ENCODE peak calls at places on chromosome 2, in eight cellular contexts. One of them, this sample, is unnamed.

GRCh38 chr2:169345507-169346120 is 16.7 kb downstream of the LRP2 start:
- DNase-seq in A549: no peak
- DNase-seq in ovary: no peak
- DNase-seq in tibial nerve: no peak
- DNase-seq in H1: no peak
- DNase-seq in upper lobe of left lung: no peak
- DNase-seq in transverse colon: no peak
- DNase-seq in HepG2: no peak
- DNase-seq in this sample: no peak

GRCh38 chr2:32671885-32672519 is 44.2 kb downstream of the TTC27 start:
- DNase-seq in A549: no peak
- DNase-seq in ovary: no peak
- DNase-seq in tibial nerve: no peak
- DNase-seq in H1: no peak
- DNase-seq in upper lobe of left lung: no peak
- DNase-seq in transverse colon: no peak
- DNase-seq in HepG2: no peak
- DNase-seq in this sample: no peak

GRCh38 chr2:152556506-152556905 is 160.8 kb downstream of the PRPF40A start:
- DNase-seq in A549: no peak
- DNase-seq in ovary: no peak
- DNase-seq in tibial nerve: no peak
- DNase-seq in H1: no peak
- DNase-seq in upper lobe of left lung: no peak
- DNase-seq in transverse colon: no peak
- DNase-seq in HepG2: no peak
- DNase-seq in this sample: no peak

GRCh38 chr2:47724221-47724981 is 58.5 kb upstream of the MSH6 start:
- DNase-seq in A549: peak
- DNase-seq in ovary: no peak
- DNase-seq in tibial nerve: no peak
- DNase-seq in H1: no peak
- DNase-seq in upper lobe of left lung: no peak
- DNase-seq in transverse colon: peak
- DNase-seq in HepG2: no peak
- DNase-seq in this sample: no peak

GRCh38 chr2:126911111-126911796 is 12.6 kb downstream of the TEX51 start:
- DNase-seq in A549: no peak
- DNase-seq in ovary: no peak
- DNase-seq in tibial nerve: no peak
- DNase-seq in H1: no peak
- DNase-seq in upper lobe of left lung: no peak
- DNase-seq in transverse colon: no peak
- DNase-seq in HepG2: no peak
- DNase-seq in this sample: no peak

GRCh38 chr2:153068915-153069314 is 350.5 kb downstream of the ARL6IP6 start:
- DNase-seq in A549: no peak
- DNase-seq in ovary: no peak
- DNase-seq in tibial nerve: no peak
- DNase-seq in H1: no peak
- DNase-seq in upper lobe of left lung: no peak
- DNase-seq in transverse colon: no peak
- DNase-seq in HepG2: no peak
- DNase-seq in this sample: no peak

GRCh38 chr2:231181848-231182247 is 16.6 kb upstream of the ARMC9 start:
- DNase-seq in A549: peak
- DNase-seq in ovary: no peak
- DNase-seq in tibial nerve: no peak
- DNase-seq in H1: no peak
- DNase-seq in upper lobe of left lung: peak
- DNase-seq in transverse colon: peak
- DNase-seq in HepG2: peak
- DNase-seq in this sample: peak

GRCh38 chr2:2931676-2932075 is 445.9 kb downstream of the EIPR1 start:
- DNase-seq in A549: no peak
- DNase-seq in ovary: no peak
- DNase-seq in tibial nerve: no peak
- DNase-seq in H1: no peak
- DNase-seq in upper lobe of left lung: no peak
- DNase-seq in transverse colon: no peak
- DNase-seq in HepG2: no peak
- DNase-seq in this sample: no peak

GRCh38 chr2:85853499-85854165 is 35.2 kb downstream of the ST3GAL5 start:
- DNase-seq in A549: no peak
- DNase-seq in ovary: no peak
- DNase-seq in tibial nerve: no peak
- DNase-seq in H1: no peak
- DNase-seq in upper lobe of left lung: no peak
- DNase-seq in transverse colon: no peak
- DNase-seq in HepG2: no peak
- DNase-seq in this sample: no peak

GRCh38 chr2:232588680-232589585 is 38.4 kb downstream of the EIF4E2 start:
- DNase-seq in A549: peak
- DNase-seq in ovary: no peak
- DNase-seq in tibial nerve: no peak
- DNase-seq in H1: no peak
- DNase-seq in upper lobe of left lung: peak
- DNase-seq in transverse colon: peak
- DNase-seq in HepG2: no peak
- DNase-seq in this sample: peak

GRCh38 chr2:232891621-232892071 is 21.6 kb downstream of the SNORC start:
- DNase-seq in A549: no peak
- DNase-seq in ovary: peak
- DNase-seq in tibial nerve: no peak
- DNase-seq in H1: no peak
- DNase-seq in upper lobe of left lung: no peak
- DNase-seq in transverse colon: no peak
- DNase-seq in HepG2: no peak
- DNase-seq in this sample: no peak

GRCh38 chr2:180753809-180754761 is 226.3 kb upstream of the UBE2E3 start:
- DNase-seq in A549: no peak
- DNase-seq in ovary: no peak
- DNase-seq in tibial nerve: no peak
- DNase-seq in H1: no peak
- DNase-seq in upper lobe of left lung: no peak
- DNase-seq in transverse colon: no peak
- DNase-seq in HepG2: no peak
- DNase-seq in this sample: no peak

GRCh38 chr2:235535423-235536130 is 41.7 kb downstream of the AGAP1 start:
- DNase-seq in A549: no peak
- DNase-seq in ovary: no peak
- DNase-seq in tibial nerve: no peak
- DNase-seq in H1: no peak
- DNase-seq in upper lobe of left lung: no peak
- DNase-seq in transverse colon: no peak
- DNase-seq in HepG2: no peak
- DNase-seq in this sample: no peak

GRCh38 chr2:174717916-174718315 is 46.4 kb downstream of the CHRNA1 start:
- DNase-seq in A549: no peak
- DNase-seq in ovary: no peak
- DNase-seq in tibial nerve: no peak
- DNase-seq in H1: no peak
- DNase-seq in upper lobe of left lung: no peak
- DNase-seq in transverse colon: no peak
- DNase-seq in HepG2: no peak
- DNase-seq in this sample: no peak

GRCh38 chr2:192277494-192278109 is 82.9 kb upstream of the TMEFF2 start:
- DNase-seq in A549: no peak
- DNase-seq in ovary: no peak
- DNase-seq in tibial nerve: no peak
- DNase-seq in H1: no peak
- DNase-seq in upper lobe of left lung: no peak
- DNase-seq in transverse colon: no peak
- DNase-seq in HepG2: no peak
- DNase-seq in this sample: no peak

GRCh38 chr2:233981574-233982420 is 64.6 kb downstream of the TRPM8 start:
- DNase-seq in A549: peak
- DNase-seq in ovary: no peak
- DNase-seq in tibial nerve: no peak
- DNase-seq in H1: no peak
- DNase-seq in upper lobe of left lung: no peak
- DNase-seq in transverse colon: no peak
- DNase-seq in HepG2: peak
- DNase-seq in this sample: no peak

GRCh38 chr2:227884511-227884947 is 13.1 kb downstream of the DAW1 start:
- DNase-seq in A549: peak
- DNase-seq in ovary: no peak
- DNase-seq in tibial nerve: no peak
- DNase-seq in H1: peak
- DNase-seq in upper lobe of left lung: peak
- DNase-seq in transverse colon: peak
- DNase-seq in HepG2: peak
- DNase-seq in this sample: peak

GRCh38 chr2:103254611-103255010 is 492.8 kb downstream of the TMEM182 start:
- DNase-seq in A549: no peak
- DNase-seq in ovary: no peak
- DNase-seq in tibial nerve: no peak
- DNase-seq in H1: no peak
- DNase-seq in upper lobe of left lung: no peak
- DNase-seq in transverse colon: no peak
- DNase-seq in HepG2: no peak
- DNase-seq in this sample: no peak

GRCh38 chr2:239714116-239714515 is 311.0 kb downstream of the NDUFA10 start:
- DNase-seq in A549: no peak
- DNase-seq in ovary: no peak
- DNase-seq in tibial nerve: no peak
- DNase-seq in H1: no peak
- DNase-seq in upper lobe of left lung: no peak
- DNase-seq in transverse colon: no peak
- DNase-seq in HepG2: no peak
- DNase-seq in this sample: peak

GRCh38 chr2:46538393-46538792 is 59.0 kb downstream of the TMEM247 start:
- DNase-seq in A549: no peak
- DNase-seq in ovary: no peak
- DNase-seq in tibial nerve: no peak
- DNase-seq in H1: no peak
- DNase-seq in upper lobe of left lung: peak
- DNase-seq in transverse colon: no peak
- DNase-seq in HepG2: no peak
- DNase-seq in this sample: no peak

GRCh38 chr2:45278345-45279078 is 269.3 kb upstream of the SIX2 start:
- DNase-seq in A549: no peak
- DNase-seq in ovary: no peak
- DNase-seq in tibial nerve: no peak
- DNase-seq in H1: no peak
- DNase-seq in upper lobe of left lung: no peak
- DNase-seq in transverse colon: no peak
- DNase-seq in HepG2: no peak
- DNase-seq in this sample: no peak
- TF ChIP-seq EP300 in A549: no peak
- TF ChIP-seq EP300 in ovary: no peak
- TF ChIP-seq EP300 in tibial nerve: no peak
- TF ChIP-seq EP300 in H1: no peak
- TF ChIP-seq EP300 in upper lobe of left lung: no peak
- TF ChIP-seq EP300 in transverse colon: no peak
- TF ChIP-seq EP300 in HepG2: no peak
- TF ChIP-seq EP300 in this sample: no peak

DNA sequence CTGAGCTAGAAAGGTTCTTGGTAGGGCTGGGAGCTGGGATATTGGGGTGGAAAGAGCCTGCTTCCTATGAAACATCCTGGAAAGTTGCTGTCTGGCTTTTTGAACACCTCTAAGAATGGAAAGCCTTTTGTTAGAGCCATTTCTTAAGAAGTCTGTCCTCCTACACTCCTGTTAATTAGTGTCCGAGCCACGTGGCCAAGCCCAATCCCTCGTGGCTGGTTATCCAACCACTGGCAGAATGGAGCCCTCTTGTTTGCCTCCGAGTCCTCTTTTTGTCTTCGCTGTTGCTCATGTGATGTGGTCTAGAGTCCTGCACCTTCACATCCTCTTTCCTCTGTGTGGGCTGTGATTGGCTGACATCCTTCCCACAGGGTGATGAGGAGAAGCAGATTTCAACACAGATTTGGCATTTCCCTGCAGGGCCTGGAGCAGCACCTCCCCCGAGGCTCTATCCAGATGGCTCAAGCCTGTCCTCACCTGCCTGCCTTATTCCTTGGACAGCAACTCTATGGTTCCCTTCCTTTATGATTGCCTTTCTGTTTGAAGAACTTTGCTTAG is 8.2 kb upstream of the TOGARAM2 start:
- DNase-seq in A549: no peak
- DNase-seq in ovary: no peak
- DNase-seq in tibial nerve: no peak
- DNase-seq in H1: no peak
- DNase-seq in upper lobe of left lung: no peak
- DNase-seq in transverse colon: no peak
- DNase-seq in HepG2: no peak
- DNase-seq in this sample: no peak
- TF ChIP-seq EP300 in A549: no peak
- TF ChIP-seq EP300 in ovary: no peak
- TF ChIP-seq EP300 in tibial nerve: no peak
- TF ChIP-seq EP300 in H1: no peak
- TF ChIP-seq EP300 in upper lobe of left lung: no peak
- TF ChIP-seq EP300 in transverse colon: no peak
- TF ChIP-seq EP300 in HepG2: no peak
- TF ChIP-seq EP300 in this sample: no peak

GRCh38 chr2:60505240-60505639 is 48.2 kb downstream of the BCL11A start:
- DNase-seq in A549: no peak
- DNase-seq in ovary: no peak
- DNase-seq in tibial nerve: no peak
- DNase-seq in H1: no peak
- DNase-seq in upper lobe of left lung: no peak
- DNase-seq in transverse colon: no peak
- DNase-seq in HepG2: no peak
- DNase-seq in this sample: no peak
- TF ChIP-seq EP300 in A549: no peak
- TF ChIP-seq EP300 in ovary: no peak
- TF ChIP-seq EP300 in tibial nerve: no peak
- TF ChIP-seq EP300 in H1: no peak
- TF ChIP-seq EP300 in upper lobe of left lung: no peak
- TF ChIP-seq EP300 in transverse colon: no peak
- TF ChIP-seq EP300 in HepG2: no peak
- TF ChIP-seq EP300 in this sample: no peak

GRCh38 chr2:108536133-108536780 is 2.0 kb downstream of the LIMS1 start:
- DNase-seq in A549: peak
- DNase-seq in ovary: no peak
- DNase-seq in tibial nerve: no peak
- DNase-seq in H1: no peak
- DNase-seq in upper lobe of left lung: no peak
- DNase-seq in transverse colon: no peak
- DNase-seq in HepG2: peak
- DNase-seq in this sample: no peak

GRCh38 chr2:108536911-108537310 is 2.6 kb downstream of the LIMS1 start:
- DNase-seq in A549: no peak
- DNase-seq in ovary: no peak
- DNase-seq in tibial nerve: no peak
- DNase-seq in H1: no peak
- DNase-seq in upper lobe of left lung: no peak
- DNase-seq in transverse colon: no peak
- DNase-seq in HepG2: no peak
- DNase-seq in this sample: no peak

GRCh38 chr2:108533832-108534576 is at the start of gene LIMS1:
- DNase-seq in A549: peak
- DNase-seq in ovary: peak
- DNase-seq in tibial nerve: peak
- DNase-seq in H1: peak
- DNase-seq in upper lobe of left lung: peak
- DNase-seq in transverse colon: peak
- DNase-seq in HepG2: peak
- DNase-seq in this sample: peak

GRCh38 chr2:108535380-108535677 is 1.1 kb downstream of the LIMS1 start:
- DNase-seq in A549: no peak
- DNase-seq in ovary: no peak
- DNase-seq in tibial nerve: no peak
- DNase-seq in H1: no peak
- DNase-seq in upper lobe of left lung: no peak
- DNase-seq in transverse colon: no peak
- DNase-seq in HepG2: no peak
- DNase-seq in this sample: no peak

GRCh38 chr2:108534577-108535379 is 508 bp downstream of the LIMS1 start:
- DNase-seq in A549: peak
- DNase-seq in ovary: peak
- DNase-seq in tibial nerve: no peak
- DNase-seq in H1: no peak
- DNase-seq in upper lobe of left lung: peak
- DNase-seq in transverse colon: peak
- DNase-seq in HepG2: peak
- DNase-seq in this sample: peak
- TF ChIP-seq EP300 in A549: no peak
- TF ChIP-seq EP300 in ovary: no peak
- TF ChIP-seq EP300 in tibial nerve: peak
- TF ChIP-seq EP300 in H1: no peak
- TF ChIP-seq EP300 in upper lobe of left lung: no peak
- TF ChIP-seq EP300 in transverse colon: no peak
- TF ChIP-seq EP300 in HepG2: no peak
- TF ChIP-seq EP300 in this sample: no peak